ENCODE peak calls at places on chromosomes 12 and 14, in five cellular contexts. One of them, this sample, is unnamed.

GRCh38 chr12:10307630-10308029 is at the start of gene KLRD1:
- DNase-seq in naive thymus-derived CD8-positive, alpha-beta T cell: no peak
- DNase-seq in H1: no peak
- DNase-seq in Right ventricle myocardium superior: no peak
- DNase-seq in activated T-helper 9 cell treated with anti-CD3 and anti-CD28 coated beads, Interleukin-2, amount 50 U/mL, for 16 hours: no peak
- DNase-seq in this sample: no peak

GRCh38 chr12:50110127-50110761 is 1.8 kb upstream of the COX14 start:
- DNase-seq in naive thymus-derived CD8-positive, alpha-beta T cell: no peak
- DNase-seq in H1: peak; percentile 48
- DNase-seq in Right ventricle myocardium superior: peak; percentile 69
- DNase-seq in activated T-helper 9 cell treated with anti-CD3 and anti-CD28 coated beads, Interleukin-2, amount 50 U/mL, for 16 hours: no peak
- DNase-seq in this sample: peak; percentile 79

GRCh38 chr14:70289138-70289537 is 70.3 kb downstream of the COX16 start:
- DNase-seq in naive thymus-derived CD8-positive, alpha-beta T cell: no peak
- DNase-seq in H1: no peak
- DNase-seq in Right ventricle myocardium superior: no peak
- DNase-seq in activated T-helper 9 cell treated with anti-CD3 and anti-CD28 coated beads, Interleukin-2, amount 50 U/mL, for 16 hours: peak; percentile 1
- DNase-seq in this sample: no peak

GRCh38 chr14:68470361-68470760 is 322.5 kb downstream of the ZFP36L1 start:
- DNase-seq in naive thymus-derived CD8-positive, alpha-beta T cell: no peak
- DNase-seq in H1: no peak
- DNase-seq in Right ventricle myocardium superior: no peak
- DNase-seq in activated T-helper 9 cell treated with anti-CD3 and anti-CD28 coated beads, Interleukin-2, amount 50 U/mL, for 16 hours: no peak
- DNase-seq in this sample: no peak

GRCh38 chr12:90366286-90366685 is 588.7 kb downstream of the CCER1 start:
- DNase-seq in naive thymus-derived CD8-positive, alpha-beta T cell: no peak
- DNase-seq in H1: no peak
- DNase-seq in Right ventricle myocardium superior: no peak
- DNase-seq in activated T-helper 9 cell treated with anti-CD3 and anti-CD28 coated beads, Interleukin-2, amount 50 U/mL, for 16 hours: no peak
- DNase-seq in this sample: no peak

GRCh38 chr12:62800707-62801400 is 134.1 kb downstream of the PPM1H start:
- DNase-seq in naive thymus-derived CD8-positive, alpha-beta T cell: no peak
- DNase-seq in H1: no peak
- DNase-seq in Right ventricle myocardium superior: no peak
- DNase-seq in activated T-helper 9 cell treated with anti-CD3 and anti-CD28 coated beads, Interleukin-2, amount 50 U/mL, for 16 hours: no peak
- DNase-seq in this sample: no peak

GRCh38 chr14:103522028-103522581 is 525 bp downstream of the CKB start:
- DNase-seq in naive thymus-derived CD8-positive, alpha-beta T cell: peak; percentile 59
- DNase-seq in H1: peak; percentile 70
- DNase-seq in Right ventricle myocardium superior: peak; percentile 59
- DNase-seq in activated T-helper 9 cell treated with anti-CD3 and anti-CD28 coated beads, Interleukin-2, amount 50 U/mL, for 16 hours: no peak
- DNase-seq in this sample: peak; percentile 35

GRCh38 chr12:31507966-31508365 is 83.0 kb downstream of the DENND5B start:
- DNase-seq in naive thymus-derived CD8-positive, alpha-beta T cell: no peak
- DNase-seq in H1: no peak
- DNase-seq in Right ventricle myocardium superior: no peak
- DNase-seq in activated T-helper 9 cell treated with anti-CD3 and anti-CD28 coated beads, Interleukin-2, amount 50 U/mL, for 16 hours: no peak
- DNase-seq in this sample: no peak